ENCODE peak calls at places on chromosomes 6 and 20, in four cellular contexts. One of them, this sample, is unnamed.

GRCh38 chr6:25922301-25922700 is 8.2 kb downstream of the SLC17A2 start:
- DNase-seq in HepG2: no peak
- DNase-seq in K562: no peak
- DNase-seq in GM12878: no peak
- DNase-seq in this sample: no peak

GRCh38 chr6:166417285-166417691 is 34.5 kb upstream of the MPC1 start:
- DNase-seq in HepG2: no peak
- DNase-seq in K562: no peak
- DNase-seq in GM12878: no peak
- DNase-seq in this sample: no peak

GRCh38 chr6:133991096-133991593 is 38.1 kb downstream of the TBPL1 start:
- DNase-seq in HepG2: peak
- DNase-seq in GM12878: no peak
- DNase-seq in K562: no peak
- DNase-seq in this sample: no peak

GRCh38 chr6:45500924-45501816 is 123.4 kb upstream of the SUPT3H start:
- DNase-seq in GM12878: no peak
- DNase-seq in HepG2: peak
- DNase-seq in K562: peak
- DNase-seq in this sample: no peak

GRCh38 chr20:8464368-8464767 is 332.3 kb downstream of the PLCB1 start:
- DNase-seq in K562: no peak
- DNase-seq in GM12878: no peak
- DNase-seq in HepG2: peak
- DNase-seq in this sample: no peak

GRCh38 chr20:34472246-34472925 is 43.8 kb upstream of the DYNLRB1 start:
- DNase-seq in K562: peak
- DNase-seq in GM12878: no peak
- DNase-seq in HepG2: no peak
- DNase-seq in this sample: no peak

GRCh38 chr20:48616481-48616880 is 211.3 kb downstream of the PREX1 start:
- DNase-seq in HepG2: no peak
- DNase-seq in GM12878: no peak
- DNase-seq in K562: no peak
- DNase-seq in this sample: no peak

GRCh38 chr6:105974981-105975380 is 111.2 kb upstream of the PRDM1 start:
- DNase-seq in GM12878: no peak
- DNase-seq in K562: no peak
- DNase-seq in HepG2: no peak
- DNase-seq in this sample: no peak

GRCh38 chr20:46333136-46333991 is 25.1 kb upstream of the CDH22 start:
- DNase-seq in GM12878: no peak
- DNase-seq in HepG2: no peak
- DNase-seq in K562: no peak
- DNase-seq in this sample: no peak

GRCh38 chr6:235763-236360 is 56.4 kb upstream of the DUSP22 start:
- DNase-seq in K562: no peak
- DNase-seq in HepG2: peak
- DNase-seq in GM12878: peak
- DNase-seq in this sample: no peak

GRCh38 chr6:7377961-7378360 is 11.6 kb downstream of the CAGE1 start:
- DNase-seq in GM12878: no peak
- DNase-seq in K562: no peak
- DNase-seq in HepG2: no peak
- DNase-seq in this sample: no peak

GRCh38 chr6:162963861-162964260 is 236.1 kb downstream of the PACRG start:
- DNase-seq in K562: no peak
- DNase-seq in GM12878: no peak
- DNase-seq in HepG2: no peak
- DNase-seq in this sample: no peak

GRCh38 chr20:55649254-55649653 is 356.1 kb downstream of the CBLN4 start:
- DNase-seq in K562: no peak
- DNase-seq in GM12878: no peak
- DNase-seq in HepG2: no peak
- DNase-seq in this sample: no peak

GRCh38 chr6:35810831-35811698 is 5.9 kb downstream of the LHFPL5 start:
- DNase-seq in GM12878: no peak
- DNase-seq in K562: no peak
- DNase-seq in HepG2: peak
- DNase-seq in this sample: no peak

GRCh38 chr6:116022841-116023380 is 37.8 kb downstream of the FRK start:
- DNase-seq in GM12878: no peak
- DNase-seq in HepG2: no peak
- DNase-seq in K562: no peak
- DNase-seq in this sample: no peak

GRCh38 chr6:56759521-56759920 is 116.8 kb upstream of the DST start:
- DNase-seq in HepG2: no peak
- DNase-seq in K562: no peak
- DNase-seq in GM12878: no peak
- DNase-seq in this sample: no peak

GRCh38 chr6:149153100-149153499 is 164.4 kb upstream of the TAB2 start:
- DNase-seq in K562: no peak
- DNase-seq in HepG2: no peak
- DNase-seq in GM12878: no peak
- DNase-seq in this sample: no peak

GRCh38 chr6:157092736-157093135 is 230.6 kb downstream of the TMEM242 start:
- DNase-seq in HepG2: no peak
- DNase-seq in K562: no peak
- DNase-seq in GM12878: no peak
- DNase-seq in this sample: no peak

GRCh38 chr6:166112580-166112979 is 55.1 kb downstream of the TBXT start:
- DNase-seq in HepG2: peak
- DNase-seq in K562: no peak
- DNase-seq in GM12878: no peak
- DNase-seq in this sample: no peak

DNA sequence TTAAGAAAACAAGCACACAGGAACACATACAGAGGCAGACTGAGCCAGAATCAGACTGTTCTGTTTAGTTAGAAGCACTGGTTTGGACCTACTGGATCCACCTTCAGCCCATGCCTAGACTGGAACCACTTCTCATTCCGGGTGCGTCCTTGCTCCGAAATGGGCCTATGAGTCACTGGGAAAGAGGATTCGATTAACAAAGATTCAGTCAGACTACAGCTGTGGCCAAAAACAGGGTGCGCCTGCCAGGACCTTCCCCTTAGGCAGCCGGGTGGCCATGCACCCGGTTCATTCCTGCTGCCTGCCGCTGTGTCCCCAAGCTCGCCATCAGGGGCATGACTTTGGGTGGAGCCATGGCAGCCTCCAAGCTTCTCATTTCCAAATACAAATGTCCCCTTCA is 14.5 kb upstream of the KCNK5 start:
- DNase-seq in GM12878: no peak
- DNase-seq in HepG2: no peak
- DNase-seq in K562: no peak
- DNase-seq in this sample: no peak
- TF ChIP-seq HDAC6 in GM12878: no peak
- TF ChIP-seq HDAC6 in HepG2: no peak
- TF ChIP-seq HDAC6 in K562: no peak
- TF ChIP-seq HDAC6 in this sample: no peak

GRCh38 chr6:53918854-53919253 is 124.0 kb downstream of the LRRC1 start:
- DNase-seq in HepG2: no peak
- DNase-seq in K562: no peak
- DNase-seq in GM12878: no peak
- DNase-seq in this sample: no peak

GRCh38 chr6:53917464-53917842 is 122.6 kb downstream of the LRRC1 start:
- DNase-seq in K562: no peak
- DNase-seq in GM12878: no peak
- DNase-seq in HepG2: no peak
- DNase-seq in this sample: no peak

GRCh38 chr6:53921639-53922038 is 126.8 kb downstream of the LRRC1 start:
- DNase-seq in GM12878: no peak
- DNase-seq in K562: no peak
- DNase-seq in HepG2: no peak
- DNase-seq in this sample: no peak

GRCh38 chr6:53920881-53921280 is 126.1 kb downstream of the LRRC1 start:
- DNase-seq in HepG2: no peak
- DNase-seq in K562: no peak
- DNase-seq in GM12878: no peak
- DNase-seq in this sample: no peak

DNA sequence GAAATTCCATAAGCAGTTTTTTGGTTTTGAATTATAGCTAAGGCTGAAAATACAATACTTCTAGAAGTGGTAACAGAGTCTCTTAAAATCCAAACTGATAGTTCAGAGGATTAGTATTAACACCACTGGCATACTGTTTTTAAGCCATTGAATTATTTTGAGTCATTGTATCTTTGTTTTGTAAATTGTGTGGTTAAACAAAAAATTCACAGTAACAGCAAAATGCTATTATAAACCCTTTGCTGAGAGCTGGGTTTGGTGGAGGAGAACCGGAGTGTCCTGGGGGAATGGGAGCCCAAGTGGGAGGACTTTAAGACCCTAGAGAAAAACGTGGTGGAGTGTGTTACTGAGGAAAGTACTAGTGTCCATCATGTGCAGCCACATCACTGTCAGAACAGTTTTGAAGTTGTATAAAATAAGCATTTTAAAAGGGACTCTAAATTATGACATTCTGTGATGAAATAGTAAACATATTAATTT is 125.1 kb downstream of the LRRC1 start:
- DNase-seq in K562: no peak
- DNase-seq in GM12878: no peak
- DNase-seq in HepG2: no peak
- DNase-seq in this sample: no peak
- TF ChIP-seq EZH2 in K562: no peak
- TF ChIP-seq EZH2 in GM12878: no peak
- TF ChIP-seq EZH2 in HepG2: no peak
- TF ChIP-seq EZH2 in this sample: no peak

GRCh38 chr6:53441035-53441493 is 92.3 kb upstream of the ELOVL5 start:
- DNase-seq in HepG2: no peak
- DNase-seq in GM12878: no peak
- DNase-seq in K562: no peak
- DNase-seq in this sample: no peak

GRCh38 chr6:53437557-53438202 is 88.9 kb upstream of the ELOVL5 start:
- DNase-seq in GM12878: peak
- DNase-seq in HepG2: peak
- DNase-seq in K562: peak
- DNase-seq in this sample: no peak

GRCh38 chr6:53441761-53442160 is 93.0 kb upstream of the ELOVL5 start:
- DNase-seq in K562: no peak
- DNase-seq in GM12878: no peak
- DNase-seq in HepG2: no peak
- DNase-seq in this sample: no peak

GRCh38 chr6:53440331-53440730 is 91.6 kb upstream of the ELOVL5 start:
- DNase-seq in K562: no peak
- DNase-seq in GM12878: no peak
- DNase-seq in HepG2: no peak
- DNase-seq in this sample: no peak

GRCh38 chr6:53439556-53439955 is 90.8 kb upstream of the ELOVL5 start:
- DNase-seq in K562: no peak
- DNase-seq in HepG2: no peak
- DNase-seq in GM12878: no peak
- DNase-seq in this sample: no peak
- TF ChIP-seq HDAC2 in K562: no peak
- TF ChIP-seq HDAC2 in HepG2: no peak
- TF ChIP-seq HDAC2 in GM12878: no peak
- TF ChIP-seq HDAC2 in this sample: no peak

GRCh38 chr6:30763155-30763617 is 18.8 kb upstream of the IER3 start:
- DNase-seq in K562: no peak
- DNase-seq in GM12878: no peak
- DNase-seq in HepG2: no peak
- DNase-seq in this sample: no peak
- TF ChIP-seq HDAC6 in K562: no peak
- TF ChIP-seq HDAC6 in GM12878: no peak
- TF ChIP-seq HDAC6 in HepG2: no peak
- TF ChIP-seq HDAC6 in this sample: no peak

DNA sequence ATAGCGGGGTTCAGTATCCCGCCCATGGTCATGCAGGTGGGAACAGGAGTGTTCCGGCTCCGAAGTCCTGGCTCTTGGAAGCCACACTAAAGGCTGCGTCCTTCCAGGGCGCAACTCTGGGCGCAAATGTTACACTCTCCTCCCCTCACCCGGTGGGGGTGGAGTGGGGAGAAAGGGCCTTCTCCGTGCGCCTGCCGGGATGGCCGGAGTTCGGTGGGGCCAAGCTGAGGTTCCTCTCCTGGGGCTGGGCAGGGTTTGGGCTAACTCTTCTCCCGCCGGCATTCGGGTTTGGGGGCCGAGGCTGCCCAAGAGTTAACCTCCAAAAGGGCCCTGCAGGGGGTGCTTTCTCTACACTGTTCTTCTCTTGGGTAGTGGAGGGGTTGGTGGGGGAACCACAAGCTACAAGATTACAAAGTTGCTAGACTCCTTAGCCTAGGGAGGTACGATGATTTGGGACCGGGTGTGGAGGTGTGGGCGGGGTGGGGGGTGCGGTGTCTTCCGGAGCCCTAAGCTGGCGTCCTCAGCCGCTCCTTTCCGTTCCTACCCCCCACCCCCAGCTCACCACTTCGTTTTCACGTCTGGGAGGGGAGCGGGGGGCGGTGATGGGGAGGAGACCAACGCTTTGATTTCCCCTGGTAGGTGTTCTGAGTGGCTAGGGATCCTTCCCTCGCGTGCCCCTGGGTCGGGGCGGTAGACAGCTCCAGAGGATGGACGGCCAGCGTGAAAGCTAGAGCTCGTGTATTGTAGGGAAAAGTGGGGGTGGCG is 12.3 kb downstream of the NRN1 start:
- DNase-seq in K562: no peak
- DNase-seq in GM12878: no peak
- DNase-seq in HepG2: no peak
- DNase-seq in this sample: no peak
- TF ChIP-seq EZH2 in K562: no peak
- TF ChIP-seq EZH2 in GM12878: peak
- TF ChIP-seq EZH2 in HepG2: no peak
- TF ChIP-seq EZH2 in this sample: peak

This sample was measured in H1.